ENCODE peak calls at places on chromosomes 7 and 10, in ten cellular contexts. E is Caco-2, K is choroid plexus epithelial cell, D is body of pancreas, P is right lobe of liver, H is GM23338, F is bronchial epithelial cell, V is HCT116, N is cardiac muscle cell, L is fibroblast of the aortic adventitia. Z is an unnamed sample.

GRCh38 chr7:93307131-93307660 is 75.0 kb downstream of the VPS50 start:
- DNase-seq in N (peak), E (no peak), K (peak), H (no peak), D (no peak), P (no peak), L (peak), F (peak), V (no peak), Z (peak)

GRCh38 chr10:113539789-113540188 is 13.1 kb upstream of the HABP2 start:
- DNase-seq in V (no peak), F (peak), L (peak), D (no peak), H (no peak), N (peak), E (peak), K (peak), P (no peak), Z (no peak)

GRCh38 chr7:71303566-71303965 is 171.6 kb downstream of the GALNT17 start:
- DNase-seq in D (no peak), H (no peak), L (no peak), E (no peak), K (peak), N (no peak), P (no peak), V (no peak), F (no peak), Z (no peak)

GRCh38 chr7:38846280-38846679 is 62.7 kb downstream of the VPS41 start:
- DNase-seq in K (no peak), H (no peak), L (no peak), E (peak), N (peak), V (no peak), P (no peak), F (no peak), D (no peak), Z (peak)

GRCh38 chr7:138267934-138268333 is 191.7 kb downstream of the AKR1D1 start:
- DNase-seq in F (no peak), P (no peak), D (no peak), N (no peak), H (no peak), E (no peak), K (no peak), V (no peak), L (no peak), Z (no peak)

GRCh38 chr10:33287112-33287511 is 47.4 kb downstream of the NRP1 start:
- DNase-seq in V (no peak), D (no peak), K (no peak), L (no peak), H (no peak), N (no peak), P (no peak), F (no peak), E (no peak), Z (no peak)

GRCh38 chr7:42650701-42651100 is 261.2 kb downstream of the C7orf25 start:
- DNase-seq in N (no peak), V (no peak), L (no peak), H (no peak), D (no peak), K (no peak), P (no peak), E (no peak), F (no peak), Z (no peak)

GRCh38 chr7:44884553-44885393 is 557 bp downstream of the PURB start:
- DNase-seq in D (peak), E (peak), N (peak), H (peak), F (peak), P (peak), V (no peak), K (peak), L (peak), Z (peak)

DNA sequence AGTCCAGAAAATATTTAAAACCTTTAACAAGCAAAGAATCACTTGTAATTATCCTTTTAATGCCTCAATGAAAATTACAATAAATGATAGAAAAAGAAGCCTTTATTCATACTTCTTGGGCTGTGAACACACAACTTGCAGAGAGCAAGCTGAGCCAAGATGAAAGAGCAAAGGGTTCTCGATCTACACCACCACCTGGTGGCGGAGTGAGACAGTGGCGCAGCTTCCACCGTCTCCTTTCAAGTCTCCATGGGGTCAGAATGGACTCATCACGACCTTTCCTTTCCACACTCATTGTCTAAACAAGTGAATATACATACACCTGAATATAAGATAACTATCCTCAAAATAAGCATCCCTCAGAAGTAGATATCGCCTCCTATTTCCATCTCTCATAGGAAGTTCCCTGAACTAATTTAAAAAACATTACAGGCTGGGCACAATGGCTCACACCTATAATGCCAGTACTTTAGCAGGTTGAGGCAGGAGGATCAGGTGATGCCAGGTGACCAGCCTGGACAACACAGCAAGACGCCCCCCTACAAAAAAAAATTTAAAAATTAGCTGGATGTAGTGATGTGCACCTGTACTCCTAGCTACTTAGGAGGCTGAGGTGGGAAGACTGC is 40.7 kb downstream of the ATE1 start:
- DNase-seq in D (peak), F (peak), H (peak), K (peak), N (peak), P (no peak), E (peak), L (peak), V (peak), Z (peak)
- TF ChIP-seq CTCF in D (peak), F (peak), H (peak), K (peak), N (peak), P (peak), E (peak), L (peak), V (peak), Z (peak)

DNA sequence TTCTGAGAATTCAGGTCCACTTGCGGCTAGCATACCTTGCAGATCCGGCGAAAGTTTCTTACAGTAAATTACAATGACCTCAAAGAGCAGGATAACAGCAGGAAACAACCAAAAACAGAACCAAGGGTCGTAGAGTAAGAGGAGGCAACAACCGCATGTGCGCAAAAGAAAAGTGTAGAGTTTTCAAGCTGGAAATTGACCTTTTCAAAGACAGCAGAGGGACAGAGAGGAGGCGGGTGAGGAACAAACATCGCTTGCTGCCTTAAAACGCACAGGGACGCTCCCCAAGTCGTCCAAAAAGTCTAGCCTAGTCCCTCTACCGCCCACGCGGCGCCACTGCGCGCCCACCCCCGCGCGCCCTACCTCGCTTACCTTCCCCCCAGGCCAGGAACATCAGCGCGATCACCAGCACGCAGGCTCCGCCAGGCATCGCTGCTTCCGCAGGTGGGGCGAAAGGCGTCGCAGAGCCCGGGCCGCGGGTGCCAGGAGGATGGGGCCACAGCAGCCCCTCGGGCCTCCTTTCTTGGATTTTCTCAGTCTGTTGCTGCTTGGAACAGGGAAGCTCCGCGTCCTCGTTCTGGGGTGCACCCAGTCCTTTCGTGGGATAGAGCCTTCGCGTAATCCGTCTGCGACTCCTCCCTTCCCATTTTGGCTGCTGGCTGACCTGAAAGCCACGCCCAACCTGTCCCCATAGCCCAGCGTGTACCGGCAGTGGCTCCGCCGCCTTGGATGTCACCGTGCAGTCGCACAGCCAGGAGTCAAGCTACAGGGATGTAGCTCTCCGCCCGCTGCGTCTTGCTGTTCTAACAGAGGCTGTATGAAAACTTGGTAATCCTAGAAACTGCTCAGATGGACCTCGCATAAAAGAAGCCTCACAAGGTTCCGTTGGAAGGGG is at the start of gene VWDE:
- DNase-seq in V (peak), H (peak), K (peak), N (peak), D (peak), L (no peak), F (peak), P (peak), E (peak), Z (peak)
- H3K4me3 ChIP-seq in V (peak), H (peak), K (peak), N (peak), D (peak), L (peak), F (peak), P (peak), E (peak), Z (peak)

GRCh38 chr10:78847486-78847885 is 221.3 kb upstream of the ZMIZ1 start:
- DNase-seq in H (no peak), F (no peak), N (no peak), L (no peak), D (no peak), V (no peak), P (no peak), E (no peak), K (no peak), Z (no peak)

GRCh38 chr10:78843495-78843894 is 225.3 kb upstream of the ZMIZ1 start:
- DNase-seq in V (no peak), F (no peak), P (no peak), L (no peak), D (no peak), E (no peak), N (no peak), H (no peak), K (no peak), Z (no peak)

GRCh38 chr10:78846071-78846470 is 222.7 kb upstream of the ZMIZ1 start:
- DNase-seq in V (no peak), D (no peak), N (no peak), P (no peak), K (no peak), L (no peak), E (peak), H (no peak), F (no peak), Z (no peak)

GRCh38 chr10:78846770-78847169 is 222.0 kb upstream of the ZMIZ1 start:
- DNase-seq in V (no peak), H (no peak), P (no peak), N (no peak), E (peak), F (no peak), K (no peak), L (no peak), D (no peak), Z (no peak)

GRCh38 chr10:78844956-78845355 is 223.8 kb upstream of the ZMIZ1 start:
- DNase-seq in N (no peak), D (no peak), H (peak), P (no peak), K (no peak), L (no peak), E (no peak), V (no peak), F (no peak), Z (no peak)
- TF ChIP-seq CTCF in N (no peak), D (no peak), H (no peak), P (no peak), K (no peak), L (no peak), E (no peak), V (no peak), F (no peak), Z (no peak)

DNA sequence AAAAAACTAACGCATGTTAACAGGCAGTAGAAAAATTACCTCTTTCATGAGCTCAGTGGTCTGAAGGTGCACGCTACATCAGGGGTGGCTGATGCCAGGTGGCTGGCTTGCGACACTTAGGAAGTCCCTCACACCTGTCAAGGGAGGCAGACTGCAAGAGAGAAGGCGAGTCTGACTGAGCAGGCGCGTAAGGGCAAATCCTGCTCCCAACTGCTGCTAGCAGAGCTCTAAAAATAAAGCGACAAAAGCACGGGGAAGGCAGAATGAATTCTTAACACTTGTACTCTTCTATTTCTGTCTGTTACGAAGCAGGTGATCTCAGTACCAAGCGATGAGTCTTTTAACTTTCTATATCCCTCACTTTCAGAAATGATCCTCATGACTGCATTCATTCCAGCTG is 33.1 kb downstream of the CACNA2D1 start:
- DNase-seq in K (no peak), V (no peak), H (peak), E (no peak), D (peak), P (no peak), F (no peak), L (no peak), N (no peak), Z (no peak)
- H3K4me3 ChIP-seq in K (no peak), V (no peak), H (no peak), E (no peak), D (no peak), P (no peak), F (no peak), L (no peak), N (peak), Z (no peak)

DNA sequence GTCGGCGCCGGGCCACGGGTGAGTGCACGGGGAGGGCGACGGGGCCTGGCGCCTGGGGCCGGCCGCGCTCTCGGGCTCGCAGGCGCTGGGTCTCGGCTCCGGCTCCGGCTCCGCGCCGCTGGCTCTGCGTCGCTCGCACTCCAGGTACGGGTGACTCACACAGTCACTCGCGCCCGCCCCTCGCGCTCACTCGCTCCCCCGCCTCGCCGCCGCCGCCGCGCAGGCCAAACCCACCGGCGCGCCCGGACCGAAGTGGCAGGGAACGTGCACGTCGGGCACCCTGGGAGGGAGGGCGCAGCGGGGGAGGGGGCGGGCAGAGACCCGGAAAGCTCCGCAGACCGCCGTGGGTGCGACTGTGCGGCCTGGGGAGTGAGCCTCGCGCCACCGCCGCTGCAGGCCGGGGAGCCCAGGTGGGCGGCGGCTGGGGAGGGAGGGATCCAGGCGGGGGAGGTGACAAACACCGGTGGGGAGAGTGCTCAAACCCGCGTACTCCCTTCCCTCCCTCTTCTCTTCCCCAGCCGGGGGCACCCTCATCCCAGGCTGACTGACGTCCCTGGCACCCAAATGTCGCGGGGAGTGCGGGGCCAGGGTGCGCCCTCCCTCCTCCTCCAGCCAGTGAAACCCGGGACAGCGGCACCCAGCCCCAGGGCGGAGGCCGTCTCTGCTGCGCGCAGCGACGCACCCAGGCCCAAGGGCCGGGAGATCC is 277.0 kb upstream of the NEBL start:
- DNase-seq in K (peak), D (peak), V (peak), L (no peak), P (peak), F (peak), N (peak), E (peak), H (peak), Z (peak)
- TF ChIP-seq CTCF in K (no peak), D (no peak), V (no peak), L (no peak), P (no peak), F (no peak), N (no peak), E (peak), H (no peak), Z (no peak)

DNA sequence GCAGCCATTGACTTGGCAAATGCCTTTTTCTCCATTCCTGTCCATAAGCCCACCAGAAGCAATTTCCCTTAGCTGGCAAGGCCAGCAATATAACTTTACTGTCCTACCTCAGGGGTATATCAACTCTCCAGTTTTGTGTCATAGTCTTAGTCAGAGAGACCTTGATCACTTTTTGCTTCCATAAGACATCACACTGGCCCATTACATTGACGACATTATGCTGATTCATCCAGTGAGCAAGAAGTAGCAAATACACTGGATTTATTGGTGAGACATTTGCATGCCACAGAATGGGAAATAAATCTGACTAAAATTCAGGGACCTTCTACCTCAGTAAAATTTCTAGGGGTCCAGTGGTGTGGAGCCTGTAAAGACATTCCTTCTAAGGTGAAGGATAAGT is 649.7 kb upstream of the ANKRD30A start:
- DNase-seq in E (no peak), F (peak), N (no peak), K (no peak), V (no peak), P (no peak), L (no peak), D (no peak), H (no peak), Z (peak)
- H3K4me3 ChIP-seq in E (no peak), F (no peak), N (no peak), K (no peak), V (no peak), P (no peak), L (no peak), D (no peak), H (no peak), Z (no peak)

GRCh38 chr7:51000956-51001355 is 218.3 kb upstream of the GRB10 start:
- DNase-seq in F (peak), N (no peak), V (no peak), H (peak), D (no peak), E (no peak), P (no peak), K (no peak), L (no peak), Z (peak)
- TF ChIP-seq CTCF in F (peak), N (no peak), V (no peak), H (peak), D (no peak), E (no peak), P (no peak), K (no peak), L (no peak), Z (peak)

GRCh38 chr10:28903063-28903462 is 225.7 kb downstream of the BAMBI start:
- DNase-seq in L (peak), H (no peak), F (no peak), N (no peak), E (no peak), K (no peak), P (no peak), V (no peak), D (no peak), Z (no peak)
- H3K4me3 ChIP-seq in L (no peak), H (no peak), F (no peak), N (no peak), E (no peak), K (no peak), P (no peak), V (no peak), D (no peak), Z (no peak)

GRCh38 chr7:7761340-7761973 is 43.0 kb upstream of the RPA3 start:
- DNase-seq in L (peak), F (peak), E (no peak), D (no peak), H (no peak), N (peak), P (no peak), K (peak), V (peak), Z (peak)
- TF ChIP-seq CTCF in L (peak), F (peak), E (peak), D (peak), H (no peak), N (peak), P (peak), K (peak), V (peak), Z (peak)